ENCODE peak calls at places on chromosomes 12 and 14, in four cellular contexts. One of them, this sample, is unnamed.

GRCh38 chr12:107091989-107092641 is 1.2 kb downstream of the CRY1 start:
- DNase-seq in HepG2: peak
- DNase-seq in K562: peak
- DNase-seq in GM12891: no peak
- DNase-seq in this sample: no peak

GRCh38 chr12:96985515-96986362 is 78.7 kb downstream of the NEDD1 start:
- DNase-seq in HepG2: no peak
- DNase-seq in K562: peak
- DNase-seq in GM12891: peak
- DNase-seq in this sample: peak

GRCh38 chr14:60648934-60649814 is at the start of gene SIX1:
- DNase-seq in HepG2: peak
- DNase-seq in K562: peak
- DNase-seq in GM12891: peak
- DNase-seq in this sample: no peak

GRCh38 chr12:79566452-79566851 is 124.3 kb downstream of the PAWR start:
- DNase-seq in HepG2: peak
- DNase-seq in K562: no peak
- DNase-seq in GM12891: no peak
- DNase-seq in this sample: no peak

GRCh38 chr14:48454887-48455286 is 779.5 kb upstream of the MDGA2 start:
- DNase-seq in HepG2: no peak
- DNase-seq in K562: no peak
- DNase-seq in GM12891: no peak
- DNase-seq in this sample: no peak

GRCh38 chr12:93290391-93290790 is 87.3 kb upstream of the NUDT4 start:
- DNase-seq in HepG2: no peak
- DNase-seq in K562: no peak
- DNase-seq in GM12891: no peak
- DNase-seq in this sample: no peak

GRCh38 chr12:102095677-102096263 is 24.1 kb downstream of the NUP37 start:
- DNase-seq in HepG2: peak
- DNase-seq in K562: peak
- DNase-seq in GM12891: no peak
- DNase-seq in this sample: no peak

GRCh38 chr12:12511895-12512674 is 50.6 kb downstream of the DUSP16 start:
- DNase-seq in HepG2: no peak
- DNase-seq in K562: no peak
- DNase-seq in GM12891: no peak
- DNase-seq in this sample: no peak

GRCh38 chr14:99424306-99424877 is 56.3 kb downstream of the SETD3 start:
- DNase-seq in HepG2: no peak
- DNase-seq in K562: no peak
- DNase-seq in GM12891: no peak
- DNase-seq in this sample: no peak

GRCh38 chr12:122449317-122449716 is 26.8 kb upstream of the CLIP1 start:
- DNase-seq in HepG2: peak
- DNase-seq in K562: no peak
- DNase-seq in GM12891: no peak
- DNase-seq in this sample: no peak

GRCh38 chr12:47077206-47078085 is 2.0 kb upstream of the PCED1B start:
- DNase-seq in HepG2: no peak
- DNase-seq in K562: no peak
- DNase-seq in GM12891: no peak
- DNase-seq in this sample: no peak

GRCh38 chr14:61492474-61492873 is 171.1 kb downstream of the PRKCH start:
- DNase-seq in HepG2: no peak
- DNase-seq in K562: no peak
- DNase-seq in GM12891: no peak
- DNase-seq in this sample: no peak

GRCh38 chr12:13851828-13852227 is 129.6 kb downstream of the GRIN2B start:
- DNase-seq in HepG2: no peak
- DNase-seq in K562: no peak
- DNase-seq in GM12891: no peak
- DNase-seq in this sample: no peak

GRCh38 chr14:64421166-64421565 is 33.0 kb downstream of the MTHFD1 start:
- DNase-seq in HepG2: no peak
- DNase-seq in K562: no peak
- DNase-seq in GM12891: no peak
- DNase-seq in this sample: no peak

GRCh38 chr12:121333747-121334146 is 18.5 kb downstream of the ANAPC5 start:
- DNase-seq in HepG2: no peak
- DNase-seq in K562: no peak
- DNase-seq in GM12891: no peak
- DNase-seq in this sample: no peak

GRCh38 chr12:57138526-57139272 is 8.7 kb downstream of the LRP1-AS start:
- DNase-seq in HepG2: peak
- DNase-seq in K562: peak
- DNase-seq in GM12891: no peak
- DNase-seq in this sample: no peak
- TF ChIP-seq TAF1 in HepG2: no peak
- TF ChIP-seq TAF1 in K562: no peak
- TF ChIP-seq TAF1 in GM12891: no peak
- TF ChIP-seq TAF1 in this sample: no peak

GRCh38 chr12:57844725-57845477 is 1.6 kb downstream of the CTDSP2 start:
- DNase-seq in HepG2: peak
- DNase-seq in K562: peak
- DNase-seq in GM12891: peak
- DNase-seq in this sample: peak
- TF ChIP-seq POLR2AphosphoS5 in HepG2: no peak
- TF ChIP-seq POLR2AphosphoS5 in K562: no peak
- TF ChIP-seq POLR2AphosphoS5 in GM12891: no peak
- TF ChIP-seq POLR2AphosphoS5 in this sample: no peak

GRCh38 chr12:10213168-10214130 is 772 bp downstream of the GABARAPL1 start:
- DNase-seq in HepG2: peak
- DNase-seq in K562: peak
- DNase-seq in GM12891: peak
- DNase-seq in this sample: peak

GRCh38 chr12:10211101-10211974 is 1.3 kb upstream of the GABARAPL1 start:
- DNase-seq in HepG2: no peak
- DNase-seq in K562: no peak
- DNase-seq in GM12891: no peak
- DNase-seq in this sample: no peak

GRCh38 chr12:10210225-10210624 is 2.5 kb upstream of the GABARAPL1 start:
- DNase-seq in HepG2: no peak
- DNase-seq in K562: no peak
- DNase-seq in GM12891: no peak
- DNase-seq in this sample: no peak

GRCh38 chr12:10212623-10213131 is at the start of gene GABARAPL1:
- DNase-seq in HepG2: peak
- DNase-seq in K562: peak
- DNase-seq in GM12891: peak
- DNase-seq in this sample: peak

DNA sequence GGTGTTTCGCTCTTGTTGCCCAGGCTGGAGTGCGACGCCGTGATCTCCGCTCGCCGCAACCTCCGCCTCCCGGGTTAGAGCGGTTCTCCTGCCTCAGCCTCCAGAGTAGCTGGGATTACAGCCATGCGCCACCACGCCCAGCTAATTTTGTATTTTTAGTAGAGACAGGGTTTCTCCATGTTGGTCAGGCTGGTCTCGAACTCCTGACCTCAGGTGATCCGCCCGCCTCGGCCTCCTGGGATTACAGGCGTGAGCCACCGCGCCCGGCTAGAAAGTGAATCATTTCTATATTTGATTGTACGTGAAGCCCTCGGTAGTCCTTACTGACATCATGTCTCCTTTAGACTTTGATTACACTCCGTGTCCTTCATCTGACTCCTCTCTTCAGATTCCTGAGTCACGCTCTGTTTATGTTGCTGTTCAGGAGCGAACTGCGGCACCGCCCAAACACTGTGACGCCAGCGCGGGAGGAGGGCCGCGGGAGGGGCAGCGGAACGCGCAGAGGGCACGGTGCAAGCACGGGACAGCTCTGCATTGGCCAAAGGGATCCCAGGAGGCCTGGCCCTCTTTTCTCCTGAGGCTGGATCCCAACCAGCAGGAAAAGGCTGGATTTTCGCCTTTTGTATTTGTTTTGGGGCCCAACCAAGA is 578 bp upstream of the GABARAPL1 start:
- DNase-seq in HepG2: peak
- DNase-seq in K562: peak
- DNase-seq in GM12891: peak
- DNase-seq in this sample: peak
- TF ChIP-seq POLR2A in HepG2: peak
- TF ChIP-seq POLR2A in K562: peak
- TF ChIP-seq POLR2A in GM12891: no peak
- TF ChIP-seq POLR2A in this sample: no peak

GRCh38 chr12:113361574-113362370 is 3.4 kb downstream of the PLBD2 start:
- DNase-seq in HepG2: no peak
- DNase-seq in K562: no peak
- DNase-seq in GM12891: no peak
- DNase-seq in this sample: no peak

GRCh38 chr12:113358381-113359132 is at the start of gene PLBD2:
- DNase-seq in HepG2: peak
- DNase-seq in K562: peak
- DNase-seq in GM12891: peak
- DNase-seq in this sample: peak

GRCh38 chr12:113364698-113365097 is 6.3 kb downstream of the PLBD2 start:
- DNase-seq in HepG2: no peak
- DNase-seq in K562: no peak
- DNase-seq in GM12891: no peak
- DNase-seq in this sample: no peak

GRCh38 chr12:113359133-113359938 is 949 bp downstream of the PLBD2 start:
- DNase-seq in HepG2: no peak
- DNase-seq in K562: no peak
- DNase-seq in GM12891: no peak
- DNase-seq in this sample: no peak

DNA sequence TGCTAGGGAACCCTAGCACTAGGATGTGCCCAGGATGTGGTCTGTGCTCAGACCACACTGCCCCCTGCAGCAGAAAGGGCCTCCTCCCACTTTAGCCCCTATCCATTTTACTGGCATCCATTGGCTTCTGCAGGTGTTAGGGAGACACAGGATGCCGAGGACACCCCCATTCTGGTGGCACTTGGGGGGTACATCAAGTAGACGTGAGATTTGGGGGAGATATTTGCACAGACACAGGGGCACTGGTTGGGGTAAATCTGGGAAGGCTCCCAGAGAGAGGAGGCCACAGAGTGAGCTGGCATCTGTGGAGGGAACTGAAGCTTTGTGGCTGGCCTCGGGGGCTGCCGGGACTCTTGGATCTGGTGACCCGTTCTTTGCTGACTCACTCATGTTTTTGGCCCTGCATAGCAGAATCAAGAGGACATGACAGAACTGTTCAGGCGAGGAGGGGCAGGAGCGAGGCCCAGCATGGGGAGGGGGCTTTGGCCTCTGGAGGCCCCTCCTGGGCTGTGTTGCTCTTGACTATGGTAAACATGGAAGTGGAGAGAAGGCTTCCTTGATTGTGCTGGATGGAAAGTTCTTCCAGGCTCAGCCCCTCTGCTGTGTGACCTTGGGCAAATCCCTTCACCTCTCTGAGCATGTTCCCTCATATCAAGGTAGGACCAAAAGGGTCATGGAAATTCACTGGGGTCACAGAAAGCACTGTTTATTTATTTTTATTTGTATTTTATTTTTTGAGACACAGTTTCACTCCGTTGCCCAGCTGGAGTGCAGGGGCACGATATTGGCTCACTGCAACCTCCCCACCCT is 1.8 kb downstream of the PLBD2 start:
- DNase-seq in HepG2: peak
- DNase-seq in K562: no peak
- DNase-seq in GM12891: no peak
- DNase-seq in this sample: no peak
- TF ChIP-seq TAF1 in HepG2: no peak
- TF ChIP-seq TAF1 in K562: no peak
- TF ChIP-seq TAF1 in GM12891: no peak
- TF ChIP-seq TAF1 in this sample: no peak

GRCh38 chr12:76029982-76030377 is 1.6 kb downstream of the PHLDA1 start:
- DNase-seq in HepG2: no peak
- DNase-seq in K562: no peak
- DNase-seq in GM12891: no peak
- DNase-seq in this sample: no peak

GRCh38 chr12:76031081-76031413 is 529 bp downstream of the PHLDA1 start:
- DNase-seq in HepG2: no peak
- DNase-seq in K562: no peak
- DNase-seq in GM12891: no peak
- DNase-seq in this sample: no peak

GRCh38 chr12:76028649-76029277 is 2.8 kb downstream of the PHLDA1 start:
- DNase-seq in HepG2: peak
- DNase-seq in K562: no peak
- DNase-seq in GM12891: no peak
- DNase-seq in this sample: no peak

GRCh38 chr12:76031414-76032042 is at the start of gene PHLDA1:
- DNase-seq in HepG2: peak
- DNase-seq in K562: peak
- DNase-seq in GM12891: peak
- DNase-seq in this sample: peak

GRCh38 chr12:76030378-76031080 is 1.0 kb downstream of the PHLDA1 start:
- DNase-seq in HepG2: no peak
- DNase-seq in K562: no peak
- DNase-seq in GM12891: peak
- DNase-seq in this sample: peak
- TF ChIP-seq POLR2AphosphoS5 in HepG2: peak
- TF ChIP-seq POLR2AphosphoS5 in K562: no peak
- TF ChIP-seq POLR2AphosphoS5 in GM12891: no peak
- TF ChIP-seq POLR2AphosphoS5 in this sample: no peak

GRCh38 chr14:20684662-20685456 is 499 bp downstream of the RNASE4 start:
- DNase-seq in HepG2: peak
- DNase-seq in K562: no peak
- DNase-seq in GM12891: no peak
- DNase-seq in this sample: no peak
- TF ChIP-seq POLR2A in HepG2: peak
- TF ChIP-seq POLR2A in K562: no peak
- TF ChIP-seq POLR2A in GM12891: no peak
- TF ChIP-seq POLR2A in this sample: no peak

GRCh38 chr12:1890810-1891209 is 27.6 kb downstream of the CACNA2D4 start:
- DNase-seq in HepG2: no peak
- DNase-seq in K562: no peak
- DNase-seq in GM12891: no peak
- DNase-seq in this sample: no peak
- TF ChIP-seq TAF1 in HepG2: no peak
- TF ChIP-seq TAF1 in K562: no peak
- TF ChIP-seq TAF1 in GM12891: no peak
- TF ChIP-seq TAF1 in this sample: no peak

GRCh38 chr14:93049867-93050331 is 65.8 kb downstream of the ITPK1 start:
- DNase-seq in HepG2: no peak
- DNase-seq in K562: no peak
- DNase-seq in GM12891: no peak
- DNase-seq in this sample: no peak
- TF ChIP-seq POLR2AphosphoS5 in HepG2: no peak
- TF ChIP-seq POLR2AphosphoS5 in K562: no peak
- TF ChIP-seq POLR2AphosphoS5 in GM12891: no peak
- TF ChIP-seq POLR2AphosphoS5 in this sample: no peak

GRCh38 chr14:72478397-72479025 is 415.4 kb downstream of the DPF3 start:
- DNase-seq in HepG2: no peak
- DNase-seq in K562: no peak
- DNase-seq in GM12891: no peak
- DNase-seq in this sample: no peak
- TF ChIP-seq POLR2A in HepG2: no peak
- TF ChIP-seq POLR2A in K562: no peak
- TF ChIP-seq POLR2A in GM12891: no peak
- TF ChIP-seq POLR2A in this sample: no peak

DNA sequence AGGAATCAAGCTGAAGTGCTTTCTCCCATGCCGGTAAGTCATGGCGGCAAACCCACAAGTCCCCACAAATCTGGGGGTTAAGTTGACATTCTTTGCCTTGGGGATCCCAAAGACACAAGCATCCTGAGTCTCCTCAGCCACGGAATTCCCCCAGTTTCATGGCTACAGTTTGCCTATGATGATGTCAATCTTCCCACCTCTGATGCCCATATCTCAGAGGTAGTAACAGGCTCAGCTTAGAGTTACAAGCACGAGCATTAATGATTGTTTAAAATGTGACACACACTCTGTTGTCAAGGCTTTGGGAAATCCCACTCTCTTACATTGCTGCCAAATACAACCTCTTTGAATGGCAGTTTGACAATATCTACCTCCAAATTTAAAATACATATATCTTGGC is 22.3 kb downstream of the NOS1 start:
- DNase-seq in HepG2: no peak
- DNase-seq in K562: no peak
- DNase-seq in GM12891: no peak
- DNase-seq in this sample: no peak
- TF ChIP-seq TAF1 in HepG2: no peak
- TF ChIP-seq TAF1 in K562: no peak
- TF ChIP-seq TAF1 in GM12891: no peak
- TF ChIP-seq TAF1 in this sample: no peak

This sample was measured in GM12892.